ENCODE peak calls at places on chromosomes 5 and 9, in eight cellular contexts. L is mesendoderm, W is fibroblast of pulmonary artery, K is head of caudate nucleus, M is RKO, B is GM23248, Q is HCEC 1CT, H is T-helper 2 cell. U is an unnamed sample.

GRCh38 chr9:79224672-79225433 is 346.9 kb upstream of the TLE4 start:
- DNase-seq in Q (peak; percentile 96), L (no peak), W (peak; percentile 93), B (peak; percentile 95), K (no peak), H (no peak), M (peak; percentile 32), U (no peak)

GRCh38 chr9:38008168-38009034 is 60.6 kb downstream of the SHB start:
- DNase-seq in W (peak; percentile 82), B (peak; percentile 98), H (no peak), K (no peak), L (peak; percentile 71), M (peak; percentile 97), Q (peak; percentile 92), U (peak; percentile 69)

GRCh38 chr9:13082796-13083195 is 196.7 kb downstream of the MPDZ start:
- DNase-seq in K (no peak), W (no peak), L (no peak), M (no peak), Q (no peak), B (peak; percentile 5), H (no peak), U (no peak)

GRCh38 chr9:124260769-124261603 is 3.2 kb downstream of the NEK6 start:
- DNase-seq in M (no peak), K (no peak), H (no peak), Q (peak; percentile 49), B (peak; percentile 90), W (peak; percentile 80), L (peak; percentile 52), U (no peak)

GRCh38 chr9:123953601-123954011 is 23.7 kb upstream of the DENND1A start:
- DNase-seq in H (no peak), Q (no peak), B (peak; percentile 26), K (no peak), L (no peak), W (peak; percentile 20), M (no peak), U (no peak)

GRCh38 chr5:152271420-152271819 is 133.7 kb downstream of the NMUR2 start:
- DNase-seq in B (peak; percentile 4), L (peak; percentile 68), Q (no peak), H (no peak), M (peak; percentile 42), K (peak; percentile 8), W (peak; percentile 1), U (peak; percentile 9)

GRCh38 chr9:114094971-114095370 is 4.1 kb downstream of the KIF12 start:
- DNase-seq in B (no peak), Q (no peak), W (no peak), M (no peak), K (no peak), L (no peak), H (no peak), U (no peak)

GRCh38 chr9:126301985-126302603 is 24.5 kb upstream of the MVB12B start:
- DNase-seq in W (peak; percentile 66), L (peak; percentile 84), K (peak; percentile 74), Q (peak; percentile 43), M (peak; percentile 86), H (peak; percentile 18), B (peak; percentile 80), U (peak; percentile 53)

GRCh38 chr9:71096431-71097108 is 24.9 kb downstream of the TRPM3 start:
- DNase-seq in M (no peak), W (no peak), B (no peak), H (no peak), Q (no peak), L (no peak), K (no peak), U (no peak)

U was measured in nephron progenitor cell.